ENCODE peak calls at places on chromosomes 7 and 10, in five cellular contexts. One of them, this sample, is unnamed.

GRCh38 chr7:158413962-158414961 is 173.4 kb downstream of the PTPRN2 start:
- DNase-seq in K562: no peak
- DNase-seq in WTC11: no peak
- DNase-seq in EL: no peak
- DNase-seq in activated CD4-positive, CD25-positive, alpha-beta regulatory T cell treated with anti-CD3 and anti-CD28 coated beads, Interleukin-2, amount 50 U/mL, for 16 hours: no peak
- DNase-seq in this sample: peak

GRCh38 chr10:42380926-42381547 is 257.3 kb downstream of the ZNF33B start:
- DNase-seq in WTC11: no peak
- DNase-seq in K562: no peak
- DNase-seq in activated CD4-positive, CD25-positive, alpha-beta regulatory T cell treated with anti-CD3 and anti-CD28 coated beads, Interleukin-2, amount 50 U/mL, for 16 hours: no peak
- DNase-seq in EL: no peak
- DNase-seq in this sample: no peak

GRCh38 chr7:65489260-65489767 is 115.7 kb downstream of the ZNF92 start:
- DNase-seq in activated CD4-positive, CD25-positive, alpha-beta regulatory T cell treated with anti-CD3 and anti-CD28 coated beads, Interleukin-2, amount 50 U/mL, for 16 hours: no peak
- DNase-seq in EL: no peak
- DNase-seq in WTC11: no peak
- DNase-seq in K562: no peak
- DNase-seq in this sample: no peak

GRCh38 chr10:4457597-4457996 is 368.4 kb upstream of the AKR1E2 start:
- DNase-seq in WTC11: no peak
- DNase-seq in K562: no peak
- DNase-seq in activated CD4-positive, CD25-positive, alpha-beta regulatory T cell treated with anti-CD3 and anti-CD28 coated beads, Interleukin-2, amount 50 U/mL, for 16 hours: no peak
- DNase-seq in EL: no peak
- DNase-seq in this sample: no peak

GRCh38 chr10:71216363-71216695 is 4.0 kb downstream of the UNC5B start:
- DNase-seq in EL: no peak
- DNase-seq in WTC11: no peak
- DNase-seq in K562: no peak
- DNase-seq in activated CD4-positive, CD25-positive, alpha-beta regulatory T cell treated with anti-CD3 and anti-CD28 coated beads, Interleukin-2, amount 50 U/mL, for 16 hours: no peak
- DNase-seq in this sample: no peak

GRCh38 chr7:66467887-66468286 is 160.8 kb upstream of the KCTD7 start:
- DNase-seq in K562: no peak
- DNase-seq in WTC11: no peak
- DNase-seq in EL: no peak
- DNase-seq in activated CD4-positive, CD25-positive, alpha-beta regulatory T cell treated with anti-CD3 and anti-CD28 coated beads, Interleukin-2, amount 50 U/mL, for 16 hours: no peak
- DNase-seq in this sample: no peak

GRCh38 chr10:73837072-73837471 is 25.7 kb upstream of the NDST2 start:
- DNase-seq in activated CD4-positive, CD25-positive, alpha-beta regulatory T cell treated with anti-CD3 and anti-CD28 coated beads, Interleukin-2, amount 50 U/mL, for 16 hours: no peak
- DNase-seq in K562: no peak
- DNase-seq in WTC11: no peak
- DNase-seq in EL: peak
- DNase-seq in this sample: no peak

GRCh38 chr10:86371691-86372090 is 5.1 kb upstream of the GRID1 start:
- DNase-seq in activated CD4-positive, CD25-positive, alpha-beta regulatory T cell treated with anti-CD3 and anti-CD28 coated beads, Interleukin-2, amount 50 U/mL, for 16 hours: no peak
- DNase-seq in WTC11: peak
- DNase-seq in EL: no peak
- DNase-seq in K562: no peak
- DNase-seq in this sample: no peak

GRCh38 chr7:75916259-75916658 is 1.3 kb downstream of the POR start:
- DNase-seq in activated CD4-positive, CD25-positive, alpha-beta regulatory T cell treated with anti-CD3 and anti-CD28 coated beads, Interleukin-2, amount 50 U/mL, for 16 hours: no peak
- DNase-seq in EL: no peak
- DNase-seq in WTC11: no peak
- DNase-seq in K562: no peak
- DNase-seq in this sample: no peak

GRCh38 chr7:130489140-130489967 is 2.5 kb upstream of the MEST start:
- DNase-seq in activated CD4-positive, CD25-positive, alpha-beta regulatory T cell treated with anti-CD3 and anti-CD28 coated beads, Interleukin-2, amount 50 U/mL, for 16 hours: no peak
- DNase-seq in WTC11: no peak
- DNase-seq in K562: no peak
- DNase-seq in EL: peak
- DNase-seq in this sample: no peak

GRCh38 chr10:50604823-50605222 is 18.9 kb downstream of the SGMS1 start:
- DNase-seq in activated CD4-positive, CD25-positive, alpha-beta regulatory T cell treated with anti-CD3 and anti-CD28 coated beads, Interleukin-2, amount 50 U/mL, for 16 hours: no peak
- DNase-seq in WTC11: no peak
- DNase-seq in EL: no peak
- DNase-seq in K562: no peak
- DNase-seq in this sample: peak

GRCh38 chr7:81600608-81601007 is 169.2 kb downstream of the HGF start:
- DNase-seq in K562: no peak
- DNase-seq in activated CD4-positive, CD25-positive, alpha-beta regulatory T cell treated with anti-CD3 and anti-CD28 coated beads, Interleukin-2, amount 50 U/mL, for 16 hours: no peak
- DNase-seq in WTC11: no peak
- DNase-seq in EL: peak
- DNase-seq in this sample: no peak

GRCh38 chr7:124201768-124202349 is 169.0 kb upstream of the TMEM229A start:
- DNase-seq in K562: no peak
- DNase-seq in activated CD4-positive, CD25-positive, alpha-beta regulatory T cell treated with anti-CD3 and anti-CD28 coated beads, Interleukin-2, amount 50 U/mL, for 16 hours: no peak
- DNase-seq in EL: peak
- DNase-seq in WTC11: no peak
- DNase-seq in this sample: peak

GRCh38 chr10:80148166-80148805 is 15.8 kb downstream of the PLAC9 start:
- DNase-seq in EL: no peak
- DNase-seq in K562: no peak
- DNase-seq in WTC11: no peak
- DNase-seq in activated CD4-positive, CD25-positive, alpha-beta regulatory T cell treated with anti-CD3 and anti-CD28 coated beads, Interleukin-2, amount 50 U/mL, for 16 hours: no peak
- DNase-seq in this sample: no peak

GRCh38 chr10:104299031-104299904 is 30.3 kb downstream of the GSTO2 start:
- DNase-seq in K562: no peak
- DNase-seq in EL: peak
- DNase-seq in WTC11: no peak
- DNase-seq in activated CD4-positive, CD25-positive, alpha-beta regulatory T cell treated with anti-CD3 and anti-CD28 coated beads, Interleukin-2, amount 50 U/mL, for 16 hours: no peak
- DNase-seq in this sample: no peak

GRCh38 chr7:73577627-73578341 is 595 bp downstream of the TBL2 start:
- DNase-seq in WTC11: no peak
- DNase-seq in activated CD4-positive, CD25-positive, alpha-beta regulatory T cell treated with anti-CD3 and anti-CD28 coated beads, Interleukin-2, amount 50 U/mL, for 16 hours: no peak
- DNase-seq in EL: peak
- DNase-seq in K562: no peak
- DNase-seq in this sample: no peak

GRCh38 chr10:53650794-53651193 is 878.2 kb upstream of the MBL2 start:
- DNase-seq in K562: no peak
- DNase-seq in activated CD4-positive, CD25-positive, alpha-beta regulatory T cell treated with anti-CD3 and anti-CD28 coated beads, Interleukin-2, amount 50 U/mL, for 16 hours: no peak
- DNase-seq in EL: no peak
- DNase-seq in WTC11: no peak
- DNase-seq in this sample: peak

GRCh38 chr7:87234949-87235348 is 15.4 kb upstream of the TMEM243 start:
- DNase-seq in activated CD4-positive, CD25-positive, alpha-beta regulatory T cell treated with anti-CD3 and anti-CD28 coated beads, Interleukin-2, amount 50 U/mL, for 16 hours: no peak
- DNase-seq in WTC11: no peak
- DNase-seq in K562: no peak
- DNase-seq in EL: peak
- DNase-seq in this sample: peak

GRCh38 chr10:86400705-86401587 is 34.4 kb upstream of the GRID1 start:
- DNase-seq in activated CD4-positive, CD25-positive, alpha-beta regulatory T cell treated with anti-CD3 and anti-CD28 coated beads, Interleukin-2, amount 50 U/mL, for 16 hours: peak
- DNase-seq in EL: peak
- DNase-seq in K562: no peak
- DNase-seq in WTC11: peak
- DNase-seq in this sample: peak

GRCh38 chr10:22230331-22230833 is 12.6 kb upstream of the EBLN1 start:
- DNase-seq in K562: no peak
- DNase-seq in EL: peak
- DNase-seq in WTC11: no peak
- DNase-seq in activated CD4-positive, CD25-positive, alpha-beta regulatory T cell treated with anti-CD3 and anti-CD28 coated beads, Interleukin-2, amount 50 U/mL, for 16 hours: no peak
- DNase-seq in this sample: peak

GRCh38 chr7:48337012-48337621 is 165.9 kb downstream of the ABCA13 start:
- DNase-seq in EL: peak
- DNase-seq in activated CD4-positive, CD25-positive, alpha-beta regulatory T cell treated with anti-CD3 and anti-CD28 coated beads, Interleukin-2, amount 50 U/mL, for 16 hours: no peak
- DNase-seq in WTC11: peak
- DNase-seq in K562: no peak
- DNase-seq in this sample: peak

GRCh38 chr7:54877683-54878082 is 118.7 kb upstream of the SEC61G start:
- DNase-seq in WTC11: no peak
- DNase-seq in EL: peak
- DNase-seq in K562: no peak
- DNase-seq in activated CD4-positive, CD25-positive, alpha-beta regulatory T cell treated with anti-CD3 and anti-CD28 coated beads, Interleukin-2, amount 50 U/mL, for 16 hours: no peak
- DNase-seq in this sample: peak

GRCh38 chr10:133364645-133365431 is 7.0 kb upstream of the FUOM start:
- DNase-seq in WTC11: no peak
- DNase-seq in EL: no peak
- DNase-seq in activated CD4-positive, CD25-positive, alpha-beta regulatory T cell treated with anti-CD3 and anti-CD28 coated beads, Interleukin-2, amount 50 U/mL, for 16 hours: no peak
- DNase-seq in K562: no peak
- DNase-seq in this sample: no peak

GRCh38 chr10:90087197-90088007 is 386.0 kb downstream of the KIF20B start:
- DNase-seq in K562: no peak
- DNase-seq in EL: peak
- DNase-seq in WTC11: no peak
- DNase-seq in activated CD4-positive, CD25-positive, alpha-beta regulatory T cell treated with anti-CD3 and anti-CD28 coated beads, Interleukin-2, amount 50 U/mL, for 16 hours: no peak
- DNase-seq in this sample: peak

GRCh38 chr10:43227911-43228782 is 38.7 kb downstream of the RASGEF1A start:
- DNase-seq in WTC11: peak
- DNase-seq in K562: no peak
- DNase-seq in EL: no peak
- DNase-seq in activated CD4-positive, CD25-positive, alpha-beta regulatory T cell treated with anti-CD3 and anti-CD28 coated beads, Interleukin-2, amount 50 U/mL, for 16 hours: no peak
- DNase-seq in this sample: no peak

GRCh38 chr10:96287392-96288105 is 16.2 kb upstream of the BLNK start:
- DNase-seq in EL: no peak
- DNase-seq in K562: no peak
- DNase-seq in activated CD4-positive, CD25-positive, alpha-beta regulatory T cell treated with anti-CD3 and anti-CD28 coated beads, Interleukin-2, amount 50 U/mL, for 16 hours: no peak
- DNase-seq in WTC11: no peak
- DNase-seq in this sample: peak

GRCh38 chr7:7996568-7996967 is 28.0 kb downstream of the GLCCI1 start:
- DNase-seq in activated CD4-positive, CD25-positive, alpha-beta regulatory T cell treated with anti-CD3 and anti-CD28 coated beads, Interleukin-2, amount 50 U/mL, for 16 hours: no peak
- DNase-seq in K562: no peak
- DNase-seq in WTC11: no peak
- DNase-seq in EL: peak
- DNase-seq in this sample: peak

GRCh38 chr10:76540786-76541185 is 1096.8 kb downstream of the KCNMA1 start:
- DNase-seq in WTC11: no peak
- DNase-seq in EL: no peak
- DNase-seq in activated CD4-positive, CD25-positive, alpha-beta regulatory T cell treated with anti-CD3 and anti-CD28 coated beads, Interleukin-2, amount 50 U/mL, for 16 hours: no peak
- DNase-seq in K562: no peak
- DNase-seq in this sample: peak

GRCh38 chr7:87220026-87220733 is 648 bp upstream of the TMEM243 start:
- DNase-seq in activated CD4-positive, CD25-positive, alpha-beta regulatory T cell treated with anti-CD3 and anti-CD28 coated beads, Interleukin-2, amount 50 U/mL, for 16 hours: peak
- DNase-seq in K562: peak
- DNase-seq in WTC11: peak
- DNase-seq in EL: peak
- DNase-seq in this sample: peak

GRCh38 chr7:107291434-107291833 is 122.6 kb downstream of the HBP1 start:
- DNase-seq in WTC11: no peak
- DNase-seq in activated CD4-positive, CD25-positive, alpha-beta regulatory T cell treated with anti-CD3 and anti-CD28 coated beads, Interleukin-2, amount 50 U/mL, for 16 hours: no peak
- DNase-seq in EL: no peak
- DNase-seq in K562: no peak
- DNase-seq in this sample: peak

GRCh38 chr10:45817130-45817859 is 30.0 kb downstream of the AGAP4 start:
- DNase-seq in WTC11: no peak
- DNase-seq in K562: no peak
- DNase-seq in EL: no peak
- DNase-seq in activated CD4-positive, CD25-positive, alpha-beta regulatory T cell treated with anti-CD3 and anti-CD28 coated beads, Interleukin-2, amount 50 U/mL, for 16 hours: no peak
- DNase-seq in this sample: no peak

GRCh38 chr10:70742537-70743429 is 42.4 kb downstream of the TBATA start:
- DNase-seq in EL: peak
- DNase-seq in K562: peak
- DNase-seq in WTC11: no peak
- DNase-seq in activated CD4-positive, CD25-positive, alpha-beta regulatory T cell treated with anti-CD3 and anti-CD28 coated beads, Interleukin-2, amount 50 U/mL, for 16 hours: no peak
- DNase-seq in this sample: no peak

GRCh38 chr10:56973766-56974165 is 612.7 kb upstream of the ZWINT start:
- DNase-seq in EL: no peak
- DNase-seq in WTC11: no peak
- DNase-seq in activated CD4-positive, CD25-positive, alpha-beta regulatory T cell treated with anti-CD3 and anti-CD28 coated beads, Interleukin-2, amount 50 U/mL, for 16 hours: no peak
- DNase-seq in K562: no peak
- DNase-seq in this sample: no peak

This sample was measured in bronchial epithelial cell.